ENCODE peak calls at places on chromosome 14, in seven cellular contexts. C is keratinocyte, S is right lobe of liver, D is tibial artery, E is adipocyte, B is breast epithelium, P is A549. A is an unnamed sample.
A peak's percentile ranks its signal among the peaks of the same experiment; 100 is the strongest.

GRCh38 chr14:50003213-50004021 is 110.5 kb downstream of the ARF6 start:
- DNase-seq in C (no peak), D (peak; percentile 79), S (peak; percentile 93), B (peak; percentile 59), P (peak; percentile 75), E (peak; percentile 84), A (peak; percentile 80)

GRCh38 chr14:69547701-69548348 is 26.8 kb downstream of the CCDC177 start:
- DNase-seq in E (peak; percentile 32), S (no peak), C (no peak), B (no peak), D (no peak), P (no peak), A (no peak)

GRCh38 chr14:90732723-90733122 is 83.5 kb downstream of the TTC7B start:
- DNase-seq in P (no peak), C (no peak), B (no peak), S (no peak), E (no peak), D (no peak), A (no peak)

GRCh38 chr14:90675399-90675798 is 140.8 kb downstream of the TTC7B start:
- DNase-seq in E (peak; percentile 75), P (no peak), S (no peak), D (peak; percentile 67), B (no peak), C (no peak), A (no peak)

GRCh38 chr14:75188520-75189267 is 12.3 kb upstream of the TMED10 start:
- DNase-seq in B (no peak), P (no peak), C (no peak), E (no peak), S (no peak), D (peak; percentile 42), A (no peak)

GRCh38 chr14:73393375-73393774 is 65.0 kb downstream of the NUMB start:
- DNase-seq in B (no peak), D (no peak), P (no peak), S (no peak), C (no peak), E (no peak), A (no peak)

GRCh38 chr14:69270795-69271708 is 11.1 kb downstream of the GALNT16 start:
- DNase-seq in P (no peak), C (no peak), B (no peak), S (no peak), D (no peak), E (no peak), A (no peak)

GRCh38 chr14:56004807-56005579 is 113.2 kb upstream of the PELI2 start:
- DNase-seq in D (peak; percentile 26), P (peak; percentile 69), E (peak; percentile 79), B (no peak), C (no peak), S (no peak), A (no peak)

GRCh38 chr14:87805315-87805723 is 187.7 kb downstream of the GALC start:
- DNase-seq in P (peak; percentile 33), D (peak; percentile 25), C (no peak), B (no peak), S (peak; percentile 30), E (no peak), A (no peak)

GRCh38 chr14:59355101-59355500 is 110.1 kb downstream of the GPR135 start:
- DNase-seq in C (no peak), E (no peak), S (no peak), D (no peak), P (no peak), B (no peak), A (no peak)

GRCh38 chr14:105861985-105862465 is 335.6 kb downstream of the TMEM121 start:
- DNase-seq in S (no peak), E (no peak), D (no peak), C (no peak), P (no peak), B (no peak), A (peak; percentile 28)

GRCh38 chr14:105864116-105864515 is 337.7 kb downstream of the TMEM121 start:
- DNase-seq in P (no peak), C (no peak), B (no peak), E (no peak), S (no peak), D (peak; percentile 5), A (peak; percentile 49)

GRCh38 chr14:105862581-105863239 is 336.3 kb downstream of the TMEM121 start:
- DNase-seq in S (no peak), C (no peak), E (no peak), D (peak; percentile 17), B (no peak), P (no peak), A (peak; percentile 34)

GRCh38 chr14:105864651-105865265 is 338.4 kb downstream of the TMEM121 start:
- DNase-seq in P (no peak), B (no peak), S (peak; percentile 9), C (no peak), D (peak; percentile 16), E (no peak), A (peak; percentile 61)

DNA sequence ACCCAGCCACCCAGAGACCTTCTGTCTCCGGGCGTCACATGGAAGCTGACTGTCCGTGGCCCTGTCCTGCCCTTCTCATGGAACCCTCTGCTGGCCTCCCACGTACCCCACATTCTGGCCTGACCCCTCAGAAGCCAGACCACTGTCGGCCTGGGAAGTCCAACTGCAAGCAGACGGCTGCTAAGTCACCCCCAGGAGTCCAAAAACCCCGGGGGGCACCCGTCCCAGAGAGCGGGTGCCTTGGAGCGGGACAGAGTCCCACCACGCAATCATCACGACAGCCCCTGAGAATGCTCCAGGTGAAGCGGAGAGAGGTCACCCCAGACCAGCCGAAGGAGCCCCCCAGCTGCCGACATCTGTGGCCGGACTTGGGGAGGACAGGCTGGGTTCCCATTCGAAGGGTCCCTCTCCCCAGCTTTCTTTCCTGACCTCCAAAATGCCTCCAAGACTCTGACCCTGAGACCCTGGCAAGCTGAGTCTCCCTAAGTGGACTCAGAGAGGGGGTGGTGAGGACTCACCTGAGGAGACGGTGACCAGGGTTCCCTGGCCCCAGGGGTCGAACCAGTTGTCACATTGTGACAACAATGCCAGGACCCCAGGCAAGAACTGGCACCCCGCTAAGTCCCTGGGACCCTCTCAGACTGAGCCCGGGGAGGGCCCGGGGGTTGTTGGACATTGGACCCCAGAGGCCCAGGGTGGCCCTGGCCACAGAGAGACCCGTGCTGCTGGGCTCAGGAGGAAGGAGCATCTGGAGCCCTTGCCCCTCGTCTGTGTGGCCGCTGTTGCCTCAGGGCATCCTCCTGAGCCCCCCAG is 337.1 kb downstream of the TMEM121 start:
- DNase-seq in E (no peak), B (no peak), P (no peak), D (peak; percentile 11), S (peak; percentile 11), C (no peak), A (peak; percentile 55)
- H3K4me1 ChIP-seq in E (no peaks in the 10 kb centered on the region), B (no peaks in the 10 kb centered on the region), P (no peaks in the 10 kb centered on the region), D (no peaks in the 10 kb centered on the region), S (no peaks in the 10 kb centered on the region), C (no peaks in the 10 kb centered on the region), A (no peaks in the 10 kb centered on the region)

DNA sequence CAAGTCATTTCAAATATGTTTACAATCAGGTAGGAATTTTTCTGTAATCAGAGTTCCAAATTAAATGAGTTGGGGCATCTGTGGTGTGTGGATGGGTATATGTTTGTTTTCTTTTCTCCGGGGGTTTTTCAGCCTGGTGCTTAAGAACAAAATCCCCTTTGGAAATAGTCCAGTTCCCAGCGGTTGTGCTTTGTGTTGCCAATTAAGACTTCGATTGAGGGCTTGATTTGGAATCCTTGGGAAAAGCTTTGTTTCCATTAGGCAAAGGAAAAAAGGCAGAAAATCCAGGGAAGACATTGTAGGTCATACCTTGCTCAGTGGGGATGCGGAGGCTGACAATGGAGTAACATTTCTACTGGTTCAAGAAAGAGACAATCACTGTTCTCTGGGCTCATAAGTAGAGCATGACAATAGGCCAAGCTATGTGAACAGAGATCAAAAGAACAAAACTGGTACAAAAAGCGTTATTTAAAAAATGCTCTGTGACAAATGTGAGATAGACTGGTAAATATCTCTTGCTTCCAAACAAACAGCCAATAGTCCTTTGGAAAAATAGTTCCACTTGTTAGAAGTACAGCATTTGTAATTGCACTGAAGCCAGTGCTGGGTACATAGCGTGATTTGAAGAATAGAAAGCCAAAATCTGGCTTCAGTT is 79.7 kb downstream of the EML1 start:
- DNase-seq in D (no peak), C (no peak), B (no peak), P (no peak), S (no peak), E (peak; percentile 43), A (no peak)
- H3K4me1 ChIP-seq in D (no peaks in the 10 kb centered on the region), C (no peaks in the 10 kb centered on the region), B (no peaks in the 10 kb centered on the region), P (no peaks in the 10 kb centered on the region), S (no peaks in the 10 kb centered on the region), E (peaks cover 7% of the 10 kb centered on the region), A (no peaks in the 10 kb centered on the region)

GRCh38 chr14:67360469-67361206 is 510 bp downstream of the EIF2S1 start:
- DNase-seq in S (no peak), C (no peak), D (no peak), B (no peak), P (no peak), E (no peak), A (no peak)
- H3K4me1 ChIP-seq in S (no peaks in the 10 kb centered on the region), C (peaks cover 44% of the 10 kb centered on the region), D (peaks cover 6% of the 10 kb centered on the region), B (peaks cover 3% of the 10 kb centered on the region), P (peaks cover 39% of the 10 kb centered on the region), E (peaks cover 52% of the 10 kb centered on the region), A (peaks cover 24% of the 10 kb centered on the region)

GRCh38 chr14:61382842-61383241 is 61.5 kb downstream of the PRKCH start:
- DNase-seq in E (no peak), P (no peak), S (no peak), D (no peak), C (no peak), B (no peak), A (no peak)
- H3K4me1 ChIP-seq in E (no peaks in the 10 kb centered on the region), P (no peaks in the 10 kb centered on the region), S (no peaks in the 10 kb centered on the region), D (no peaks in the 10 kb centered on the region), C (peaks cover 21% of the 10 kb centered on the region), B (no peaks in the 10 kb centered on the region), A (peaks cover 7% of the 10 kb centered on the region)

GRCh38 chr14:93044601-93045000 is 71.1 kb downstream of the ITPK1 start:
- DNase-seq in P (no peak), S (peak; percentile 44), C (no peak), E (no peak), D (no peak), B (no peak), A (no peak)
- H3K4me1 ChIP-seq in P (peaks cover 86% of the 10 kb centered on the region), S (no peaks in the 10 kb centered on the region), C (peaks cover 77% of the 10 kb centered on the region), E (peaks cover 24% of the 10 kb centered on the region), D (no peaks in the 10 kb centered on the region), B (peaks cover 4% of the 10 kb centered on the region), A (peaks cover 88% of the 10 kb centered on the region)

A was measured in RWPE2.